ENCODE peak calls at places on chromosomes 7 and 10, in six cellular contexts. One of them, this sample, is unnamed.
A peak's percentile ranks its signal among the peaks of the same experiment; 100 is the strongest.

GRCh38 chr7:86469680-86470295 is 173.9 kb upstream of the GRM3 start:
- DNase-seq in BJ: no peak
- DNase-seq in CD8-positive, alpha-beta T cell: no peak
- DNase-seq in brain microvascular endothelial cell: peak; percentile 59
- DNase-seq in hepatocyte: peak; percentile 89
- DNase-seq in epithelial cell of esophagus: peak; percentile 85
- DNase-seq in this sample: peak; percentile 8

GRCh38 chr7:76106893-76107292 is 59.0 kb downstream of the MDH2 start:
- DNase-seq in CD8-positive, alpha-beta T cell: no peak
- DNase-seq in hepatocyte: no peak
- DNase-seq in BJ: no peak
- DNase-seq in brain microvascular endothelial cell: no peak
- DNase-seq in epithelial cell of esophagus: no peak
- DNase-seq in this sample: no peak

GRCh38 chr10:100020161-100020882 is 10.6 kb upstream of the DNMBP start:
- DNase-seq in epithelial cell of esophagus: no peak
- DNase-seq in brain microvascular endothelial cell: no peak
- DNase-seq in BJ: no peak
- DNase-seq in hepatocyte: no peak
- DNase-seq in CD8-positive, alpha-beta T cell: no peak
- DNase-seq in this sample: no peak

GRCh38 chr10:55550241-55550640 is 749.2 kb upstream of the PCDH15 start:
- DNase-seq in epithelial cell of esophagus: peak; percentile 54
- DNase-seq in brain microvascular endothelial cell: no peak
- DNase-seq in hepatocyte: peak; percentile 6
- DNase-seq in CD8-positive, alpha-beta T cell: no peak
- DNase-seq in BJ: no peak
- DNase-seq in this sample: no peak

GRCh38 chr7:158313931-158314330 is 273.7 kb downstream of the PTPRN2 start:
- DNase-seq in brain microvascular endothelial cell: no peak
- DNase-seq in BJ: no peak
- DNase-seq in epithelial cell of esophagus: no peak
- DNase-seq in hepatocyte: no peak
- DNase-seq in CD8-positive, alpha-beta T cell: no peak
- DNase-seq in this sample: no peak

GRCh38 chr10:33273295-33274002 is 61.0 kb downstream of the NRP1 start:
- DNase-seq in epithelial cell of esophagus: peak; percentile 94
- DNase-seq in CD8-positive, alpha-beta T cell: no peak
- DNase-seq in brain microvascular endothelial cell: peak; percentile 90
- DNase-seq in hepatocyte: peak; percentile 42
- DNase-seq in BJ: peak; percentile 92
- DNase-seq in this sample: peak; percentile 95

GRCh38 chr10:46227571-46228075 is 59.2 kb upstream of the ANTXRL start:
- DNase-seq in BJ: no peak
- DNase-seq in hepatocyte: no peak
- DNase-seq in epithelial cell of esophagus: no peak
- DNase-seq in brain microvascular endothelial cell: no peak
- DNase-seq in CD8-positive, alpha-beta T cell: peak; percentile 4
- DNase-seq in this sample: no peak

GRCh38 chr10:100993986-100994708 is 5.5 kb upstream of the LZTS2 start:
- DNase-seq in brain microvascular endothelial cell: peak; percentile 29
- DNase-seq in hepatocyte: peak; percentile 66
- DNase-seq in CD8-positive, alpha-beta T cell: no peak
- DNase-seq in epithelial cell of esophagus: peak; percentile 18
- DNase-seq in BJ: no peak
- DNase-seq in this sample: peak; percentile 76

GRCh38 chr10:58320351-58321065 is 14.3 kb upstream of the UBE2D1 start:
- DNase-seq in epithelial cell of esophagus: no peak
- DNase-seq in CD8-positive, alpha-beta T cell: no peak
- DNase-seq in BJ: no peak
- DNase-seq in hepatocyte: no peak
- DNase-seq in brain microvascular endothelial cell: no peak
- DNase-seq in this sample: no peak

GRCh38 chr10:103106556-103106955 is 86.5 kb downstream of the NT5C2 start:
- DNase-seq in CD8-positive, alpha-beta T cell: no peak
- DNase-seq in hepatocyte: no peak
- DNase-seq in brain microvascular endothelial cell: no peak
- DNase-seq in epithelial cell of esophagus: no peak
- DNase-seq in BJ: no peak
- DNase-seq in this sample: no peak

GRCh38 chr7:124489925-124490324 is 275.7 kb downstream of the GPR37 start:
- DNase-seq in BJ: no peak
- DNase-seq in CD8-positive, alpha-beta T cell: no peak
- DNase-seq in brain microvascular endothelial cell: no peak
- DNase-seq in hepatocyte: no peak
- DNase-seq in epithelial cell of esophagus: no peak
- DNase-seq in this sample: no peak

GRCh38 chr7:44958645-44959344 is 20.0 kb downstream of the MYO1G start:
- DNase-seq in hepatocyte: no peak
- DNase-seq in brain microvascular endothelial cell: no peak
- DNase-seq in epithelial cell of esophagus: no peak
- DNase-seq in CD8-positive, alpha-beta T cell: no peak
- DNase-seq in BJ: no peak
- DNase-seq in this sample: no peak

GRCh38 chr10:43648392-43649148 is at the start of gene ZNF32:
- DNase-seq in brain microvascular endothelial cell: peak; percentile 67
- DNase-seq in epithelial cell of esophagus: peak; percentile 85
- DNase-seq in CD8-positive, alpha-beta T cell: peak; percentile 79
- DNase-seq in BJ: peak; percentile 32
- DNase-seq in hepatocyte: peak; percentile 93
- DNase-seq in this sample: peak; percentile 85

GRCh38 chr10:6035101-6035834 is 26.9 kb downstream of the IL2RA start:
- DNase-seq in BJ: no peak
- DNase-seq in CD8-positive, alpha-beta T cell: peak; percentile 8
- DNase-seq in brain microvascular endothelial cell: no peak
- DNase-seq in epithelial cell of esophagus: no peak
- DNase-seq in hepatocyte: no peak
- DNase-seq in this sample: no peak

GRCh38 chr7:45702751-45703150 is 128.6 kb downstream of the ADCY1 start:
- DNase-seq in brain microvascular endothelial cell: no peak
- DNase-seq in epithelial cell of esophagus: no peak
- DNase-seq in hepatocyte: no peak
- DNase-seq in BJ: no peak
- DNase-seq in CD8-positive, alpha-beta T cell: no peak
- DNase-seq in this sample: no peak

GRCh38 chr7:76514926-76515325 is 4.6 kb downstream of the UPK3B start:
- DNase-seq in epithelial cell of esophagus: no peak
- DNase-seq in hepatocyte: no peak
- DNase-seq in brain microvascular endothelial cell: no peak
- DNase-seq in BJ: no peak
- DNase-seq in CD8-positive, alpha-beta T cell: no peak
- DNase-seq in this sample: no peak

GRCh38 chr10:3324572-3324971 is 152.0 kb upstream of the PITRM1 start:
- DNase-seq in BJ: no peak
- DNase-seq in brain microvascular endothelial cell: no peak
- DNase-seq in hepatocyte: no peak
- DNase-seq in epithelial cell of esophagus: no peak
- DNase-seq in CD8-positive, alpha-beta T cell: no peak
- DNase-seq in this sample: no peak

GRCh38 chr7:7719235-7719634 is 828 bp upstream of the RPA3 start:
- DNase-seq in brain microvascular endothelial cell: peak; percentile 79
- DNase-seq in epithelial cell of esophagus: peak; percentile 95
- DNase-seq in hepatocyte: peak; percentile 49
- DNase-seq in CD8-positive, alpha-beta T cell: peak; percentile 20
- DNase-seq in BJ: peak; percentile 77
- DNase-seq in this sample: peak; percentile 90

GRCh38 chr10:29183304-29183918 is 105.5 kb upstream of the LYZL1 start:
- DNase-seq in BJ: no peak
- DNase-seq in CD8-positive, alpha-beta T cell: no peak
- DNase-seq in brain microvascular endothelial cell: no peak
- DNase-seq in epithelial cell of esophagus: no peak
- DNase-seq in hepatocyte: no peak
- DNase-seq in this sample: no peak

GRCh38 chr10:85458274-85458673 is 908.3 kb downstream of the GRID1 start:
- DNase-seq in epithelial cell of esophagus: no peak
- DNase-seq in hepatocyte: no peak
- DNase-seq in brain microvascular endothelial cell: no peak
- DNase-seq in CD8-positive, alpha-beta T cell: no peak
- DNase-seq in BJ: no peak
- DNase-seq in this sample: no peak

GRCh38 chr7:70387197-70387596 is 744.7 kb upstream of the GALNT17 start:
- DNase-seq in epithelial cell of esophagus: no peak
- DNase-seq in BJ: no peak
- DNase-seq in hepatocyte: no peak
- DNase-seq in brain microvascular endothelial cell: no peak
- DNase-seq in CD8-positive, alpha-beta T cell: no peak
- DNase-seq in this sample: no peak

GRCh38 chr7:69049341-69049740 is 548.9 kb upstream of the AUTS2 start:
- DNase-seq in BJ: no peak
- DNase-seq in epithelial cell of esophagus: no peak
- DNase-seq in brain microvascular endothelial cell: no peak
- DNase-seq in hepatocyte: no peak
- DNase-seq in CD8-positive, alpha-beta T cell: no peak
- DNase-seq in this sample: no peak

GRCh38 chr10:103367379-103367781 is 396 bp upstream of the TAF5 start:
- DNase-seq in BJ: no peak
- DNase-seq in brain microvascular endothelial cell: no peak
- DNase-seq in CD8-positive, alpha-beta T cell: peak; percentile 12
- DNase-seq in hepatocyte: no peak
- DNase-seq in epithelial cell of esophagus: no peak
- DNase-seq in this sample: no peak

GRCh38 chr10:84341983-84342382 is 13.6 kb downstream of the CCSER2 start:
- DNase-seq in epithelial cell of esophagus: no peak
- DNase-seq in CD8-positive, alpha-beta T cell: no peak
- DNase-seq in hepatocyte: no peak
- DNase-seq in BJ: no peak
- DNase-seq in brain microvascular endothelial cell: no peak
- DNase-seq in this sample: no peak

GRCh38 chr7:95772298-95772770 is at the start of gene DYNC1I1:
- DNase-seq in epithelial cell of esophagus: peak; percentile 75
- DNase-seq in CD8-positive, alpha-beta T cell: no peak
- DNase-seq in brain microvascular endothelial cell: peak; percentile 49
- DNase-seq in BJ: no peak
- DNase-seq in hepatocyte: peak; percentile 87
- DNase-seq in this sample: peak; percentile 59

GRCh38 chr7:71695189-71695588 is 563.2 kb downstream of the GALNT17 start:
- DNase-seq in brain microvascular endothelial cell: no peak
- DNase-seq in epithelial cell of esophagus: no peak
- DNase-seq in hepatocyte: no peak
- DNase-seq in BJ: no peak
- DNase-seq in CD8-positive, alpha-beta T cell: no peak
- DNase-seq in this sample: no peak

GRCh38 chr7:12746211-12746610 is 58.8 kb downstream of the ARL4A start:
- DNase-seq in hepatocyte: no peak
- DNase-seq in BJ: no peak
- DNase-seq in brain microvascular endothelial cell: no peak
- DNase-seq in epithelial cell of esophagus: no peak
- DNase-seq in CD8-positive, alpha-beta T cell: no peak
- DNase-seq in this sample: no peak

GRCh38 chr10:772227-772637 is 82.8 kb upstream of the DIP2C start:
- DNase-seq in epithelial cell of esophagus: no peak
- DNase-seq in brain microvascular endothelial cell: no peak
- DNase-seq in BJ: no peak
- DNase-seq in CD8-positive, alpha-beta T cell: no peak
- DNase-seq in hepatocyte: no peak
- DNase-seq in this sample: no peak

GRCh38 chr7:112450807-112451661 is 774 bp downstream of the IFRD1 start:
- DNase-seq in brain microvascular endothelial cell: peak; percentile 96
- DNase-seq in CD8-positive, alpha-beta T cell: peak; percentile 87
- DNase-seq in epithelial cell of esophagus: peak; percentile 97
- DNase-seq in BJ: peak; percentile 79
- DNase-seq in hepatocyte: peak; percentile 96
- DNase-seq in this sample: peak; percentile 95

GRCh38 chr7:112449353-112449752 is 907 bp upstream of the IFRD1 start:
- DNase-seq in epithelial cell of esophagus: peak; percentile 92
- DNase-seq in brain microvascular endothelial cell: peak; percentile 31
- DNase-seq in CD8-positive, alpha-beta T cell: peak; percentile 45
- DNase-seq in BJ: no peak
- DNase-seq in hepatocyte: peak; percentile 84
- DNase-seq in this sample: peak; percentile 56

GRCh38 chr7:112448376-112448775 is 1.9 kb upstream of the IFRD1 start:
- DNase-seq in BJ: no peak
- DNase-seq in brain microvascular endothelial cell: no peak
- DNase-seq in CD8-positive, alpha-beta T cell: no peak
- DNase-seq in hepatocyte: no peak
- DNase-seq in epithelial cell of esophagus: no peak
- DNase-seq in this sample: no peak

GRCh38 chr7:112449902-112450806 is at the start of gene IFRD1:
- DNase-seq in hepatocyte: peak; percentile 99
- DNase-seq in BJ: peak; percentile 86
- DNase-seq in epithelial cell of esophagus: peak; percentile 100
- DNase-seq in brain microvascular endothelial cell: peak; percentile 98
- DNase-seq in CD8-positive, alpha-beta T cell: peak; percentile 99
- DNase-seq in this sample: peak; percentile 98

GRCh38 chr7:112448891-112449290 is 1.4 kb upstream of the IFRD1 start:
- DNase-seq in brain microvascular endothelial cell: no peak
- DNase-seq in BJ: no peak
- DNase-seq in epithelial cell of esophagus: peak; percentile 74
- DNase-seq in hepatocyte: no peak
- DNase-seq in CD8-positive, alpha-beta T cell: no peak
- DNase-seq in this sample: peak; percentile 38
- H3K4me3 ChIP-seq in brain microvascular endothelial cell: no peak overlapping the region
- H3K4me3 ChIP-seq in BJ: no peak overlapping the region
- H3K4me3 ChIP-seq in epithelial cell of esophagus: no peak overlapping the region
- H3K4me3 ChIP-seq in hepatocyte: no peak overlapping the region
- H3K4me3 ChIP-seq in CD8-positive, alpha-beta T cell: no peak overlapping the region
- H3K4me3 ChIP-seq in this sample: no peak overlapping the region

GRCh38 chr10:7533657-7534479 is 123.0 kb upstream of the SFMBT2 start:
- DNase-seq in brain microvascular endothelial cell: no peak
- DNase-seq in CD8-positive, alpha-beta T cell: no peak
- DNase-seq in BJ: no peak
- DNase-seq in hepatocyte: no peak
- DNase-seq in epithelial cell of esophagus: no peak
- DNase-seq in this sample: no peak
- TF ChIP-seq CTCF in brain microvascular endothelial cell: no peak
- TF ChIP-seq CTCF in CD8-positive, alpha-beta T cell: no peak
- TF ChIP-seq CTCF in BJ: no peak
- TF ChIP-seq CTCF in hepatocyte: no peak
- TF ChIP-seq CTCF in epithelial cell of esophagus: no peak
- TF ChIP-seq CTCF in this sample: no peak

DNA sequence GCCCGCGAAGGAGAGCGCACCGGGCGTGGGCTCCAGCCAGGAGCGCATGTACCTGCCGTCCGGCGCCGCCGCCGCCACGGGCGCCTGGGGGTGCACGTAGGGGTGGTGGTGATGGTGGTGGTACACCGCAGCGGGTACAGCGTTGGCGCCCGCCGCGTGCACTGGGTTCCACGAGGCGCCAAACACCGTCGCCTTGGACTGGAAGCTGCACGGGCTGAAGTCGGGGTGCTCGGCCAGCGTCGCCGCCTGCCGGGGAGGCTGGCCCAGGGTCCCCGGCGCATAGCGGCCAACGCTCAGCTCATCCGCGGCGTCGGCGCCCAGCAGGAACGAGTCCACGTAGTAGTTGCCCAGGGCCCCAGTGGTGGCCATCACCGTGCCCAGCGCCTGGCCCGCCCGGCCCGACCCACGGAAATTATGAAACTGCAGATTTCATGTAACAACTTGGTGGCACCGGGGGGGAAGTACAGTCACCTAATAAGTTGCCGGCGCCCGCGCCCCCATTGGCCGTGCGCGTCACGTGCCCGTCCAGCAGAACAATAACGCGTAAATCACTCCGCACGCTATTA is at the start of gene HOXA9:
- DNase-seq in brain microvascular endothelial cell: no peak
- DNase-seq in BJ: no peak
- DNase-seq in epithelial cell of esophagus: peak; percentile 53
- DNase-seq in hepatocyte: no peak
- DNase-seq in CD8-positive, alpha-beta T cell: no peak
- DNase-seq in this sample: peak; percentile 96
- H3K4me3 ChIP-seq in brain microvascular endothelial cell: no peak within 1 kb of the TSS
- H3K4me3 ChIP-seq in BJ: peak within 1 kb of the TSS; percentile 72
- H3K4me3 ChIP-seq in epithelial cell of esophagus: no peak within 1 kb of the TSS
- H3K4me3 ChIP-seq in hepatocyte: peak within 1 kb of the TSS; percentile 29
- H3K4me3 ChIP-seq in CD8-positive, alpha-beta T cell: no peak within 1 kb of the TSS
- H3K4me3 ChIP-seq in this sample: peak within 1 kb of the TSS; percentile 93

GRCh38 chr7:91953618-91954017 is 13.0 kb downstream of the AKAP9 start:
- DNase-seq in hepatocyte: no peak
- DNase-seq in brain microvascular endothelial cell: peak; percentile 7
- DNase-seq in BJ: no peak
- DNase-seq in epithelial cell of esophagus: peak; percentile 22
- DNase-seq in CD8-positive, alpha-beta T cell: no peak
- DNase-seq in this sample: peak; percentile 29
- TF ChIP-seq CTCF in hepatocyte: peak; percentile 27
- TF ChIP-seq CTCF in brain microvascular endothelial cell: peak; percentile 40
- TF ChIP-seq CTCF in BJ: peak; percentile 16
- TF ChIP-seq CTCF in epithelial cell of esophagus: no peak
- TF ChIP-seq CTCF in CD8-positive, alpha-beta T cell: no peak
- TF ChIP-seq CTCF in this sample: peak; percentile 25

This sample was measured in foreskin fibroblast.